ENCODE peak calls at places on chromosomes 3 and 15, in seven cellular contexts. N is neural progenitor cell; S is CD8-positive, alpha-beta T cell; C is cardiac muscle cell; E is pancreas; A is fibroblast of lung; I is A673. M is an unnamed sample. For H3K36me3, the result is how much of the 10 kb centered on the place peaks cover.

GRCh38 chr3:141294848-141295247 is 63.2 kb downstream of the PXYLP1 start:
- DNase-seq in N (no peak), S (no peak), C (no peak), E (no peak), A (peak), I (no peak), M (no peak)

GRCh38 chr3:186108106-186108940 is 566 bp downstream of the ETV5 start:
- DNase-seq in N (peak), S (peak), C (peak), E (peak), A (peak), I (peak), M (peak)

GRCh38 chr15:31396881-31397560 is 70.4 kb downstream of the KLF13 start:
- DNase-seq in N (peak), S (no peak), C (peak), E (peak), A (peak), I (peak), M (peak)

GRCh38 chr3:186946756-186947375 is 16.5 kb downstream of the ST6GAL1 start:
- DNase-seq in N (no peak), S (no peak), C (no peak), E (no peak), A (no peak), I (no peak), M (no peak)

GRCh38 chr3:79018671-79019136 is 749.1 kb downstream of the ROBO1 start:
- DNase-seq in N (peak), S (peak), C (peak), E (peak), A (peak), I (peak), M (peak)

GRCh38 chr3:167761302-167761701 is 25.8 kb downstream of the SERPINI1 start:
- DNase-seq in N (no peak), S (no peak), C (no peak), E (no peak), A (no peak), I (no peak), M (no peak)

GRCh38 chr3:40585381-40586016 is 60.7 kb downstream of the ZNF621 start:
- DNase-seq in N (peak), S (no peak), C (no peak), E (no peak), A (no peak), I (no peak), M (no peak)

GRCh38 chr3:142270407-142270806 is 45.0 kb upstream of the GK5 start:
- DNase-seq in N (no peak), S (peak), C (no peak), E (no peak), A (no peak), I (no peak), M (no peak)

GRCh38 chr3:40120816-40121215 is 188.7 kb upstream of the EIF1B start:
- DNase-seq in N (no peak), S (no peak), C (peak), E (no peak), A (peak), I (no peak), M (peak)

GRCh38 chr3:177051419-177051818 is 145.9 kb downstream of the TBL1XR1 start:
- DNase-seq in N (no peak), S (no peak), C (no peak), E (no peak), A (no peak), I (no peak), M (no peak)

GRCh38 chr3:13574083-13574797 is 25.3 kb downstream of the FBLN2 start:
- DNase-seq in N (no peak), S (no peak), C (peak), E (no peak), A (no peak), I (no peak), M (peak)

GRCh38 chr15:84961707-84962106 is 19.9 kb upstream of the PDE8A start:
- DNase-seq in N (no peak), S (no peak), C (no peak), E (no peak), A (peak), I (no peak), M (no peak)

GRCh38 chr3:169542347-169542751 is 121.2 kb downstream of the MECOM start:
- DNase-seq in N (no peak), S (no peak), C (no peak), E (no peak), A (no peak), I (no peak), M (no peak)

GRCh38 chr15:63699391-63699790 is 102.2 kb downstream of the FBXL22 start:
- DNase-seq in N (no peak), S (no peak), C (no peak), E (no peak), A (no peak), I (no peak), M (no peak)

GRCh38 chr3:140529558-140529957 is 148.3 kb upstream of the TRIM42 start:
- DNase-seq in N (no peak), S (no peak), C (no peak), E (no peak), A (no peak), I (peak), M (no peak)

GRCh38 chr15:96330064-96330449 is 443 bp upstream of the NR2F2 start:
- DNase-seq in N (no peak), S (no peak), C (no peak), E (no peak), A (peak), I (peak), M (no peak)

GRCh38 chr3:26018889-26019288 is 229.0 kb downstream of the OXSM start:
- DNase-seq in N (no peak), S (no peak), C (no peak), E (no peak), A (no peak), I (no peak), M (no peak)

GRCh38 chr3:134487406-134487805 is 1.5 kb downstream of the CEP63 start:
- DNase-seq in N (no peak), S (no peak), C (no peak), E (no peak), A (no peak), I (no peak), M (no peak)

GRCh38 chr3:16884084-16884747 is 539 bp upstream of the PLCL2 start:
- DNase-seq in N (peak), S (peak), C (peak), E (peak), A (peak), I (peak), M (peak)

GRCh38 chr3:119311191-119311925 is 17.2 kb downstream of the ARHGAP31 start:
- DNase-seq in N (no peak), S (no peak), C (no peak), E (no peak), A (peak), I (no peak), M (no peak)

GRCh38 chr3:71849674-71850073 is 64.7 kb upstream of the PROK2 start:
- DNase-seq in N (no peak), S (no peak), C (no peak), E (no peak), A (no peak), I (no peak), M (no peak)

GRCh38 chr3:145219355-145220196 is 941.4 kb downstream of the PLOD2 start:
- DNase-seq in N (no peak), S (no peak), C (no peak), E (no peak), A (no peak), I (peak), M (no peak)

GRCh38 chr3:54251705-54252104 is 129.4 kb downstream of the CACNA2D3 start:
- DNase-seq in N (no peak), S (no peak), C (no peak), E (no peak), A (no peak), I (no peak), M (no peak)

GRCh38 chr15:80503319-80503952 is 99.3 kb downstream of the ARNT2 start:
- DNase-seq in N (no peak), S (no peak), C (no peak), E (no peak), A (no peak), I (no peak), M (no peak)

GRCh38 chr15:44501768-44502366 is 35.1 kb upstream of the EIF3J start:
- DNase-seq in N (peak), S (no peak), C (peak), E (no peak), A (peak), I (peak), M (peak)

GRCh38 chr3:41097896-41098496 is 101.3 kb upstream of the CTNNB1 start:
- DNase-seq in N (no peak), S (no peak), C (no peak), E (no peak), A (no peak), I (no peak), M (no peak)

GRCh38 chr15:40928975-40929729 is at the start of gene DLL4:
- DNase-seq in N (peak), S (no peak), C (peak), E (peak), A (peak), I (peak), M (peak)

GRCh38 chr15:100350434-100351226 is 8.9 kb upstream of the ADAMTS17 start:
- DNase-seq in N (no peak), S (no peak), C (no peak), E (no peak), A (peak), I (peak), M (peak)

GRCh38 chr3:62229908-62230307 is 143.4 kb downstream of the FEZF2 start:
- DNase-seq in N (peak), S (no peak), C (no peak), E (no peak), A (peak), I (peak), M (no peak)

GRCh38 chr3:20401253-20401652 is 215.2 kb upstream of the SGO1 start:
- DNase-seq in N (no peak), S (no peak), C (no peak), E (no peak), A (no peak), I (no peak), M (no peak)

GRCh38 chr15:36960947-36961227 is 139.5 kb downstream of the MEIS2 start:
- DNase-seq in N (no peak), S (no peak), C (no peak), E (no peak), A (no peak), I (no peak), M (no peak)

GRCh38 chr3:46742992-46743391 is 25.3 kb upstream of the PRSS50 start:
- DNase-seq in N (peak), S (no peak), C (peak), E (no peak), A (no peak), I (no peak), M (no peak)

GRCh38 chr3:113668015-113668414 is 28.4 kb downstream of the USF3 start:
- DNase-seq in N (no peak), S (no peak), C (no peak), E (no peak), A (peak), I (peak), M (no peak)

GRCh38 chr3:151171145-151171544 is 31.9 kb downstream of the GPR171 start:
- DNase-seq in N (no peak), S (peak), C (no peak), E (no peak), A (peak), I (no peak), M (no peak)

GRCh38 chr15:57301307-57301706 is 75.0 kb upstream of the CGNL1 start:
- DNase-seq in N (no peak), S (no peak), C (no peak), E (no peak), A (no peak), I (no peak), M (no peak)

GRCh38 chr15:70259030-70259424 is 161.3 kb upstream of the TLE3 start:
- DNase-seq in N (no peak), S (peak), C (peak), E (peak), A (peak), I (peak), M (peak)

GRCh38 chr15:90664650-90665287 is 52.4 kb upstream of the BLM start:
- DNase-seq in N (no peak), S (no peak), C (peak), E (peak), A (peak), I (no peak), M (no peak)

GRCh38 chr15:65925338-65925737 is 56.0 kb downstream of the RAB11A start:
- DNase-seq in N (no peak), S (no peak), C (no peak), E (no peak), A (no peak), I (no peak), M (no peak)

GRCh38 chr3:54047568-54047967 is 74.8 kb upstream of the CACNA2D3 start:
- DNase-seq in N (no peak), S (no peak), C (no peak), E (no peak), A (peak), I (no peak), M (no peak)

GRCh38 chr15:37143351-37143750 is 43.0 kb upstream of the MEIS2 start:
- DNase-seq in N (no peak), S (no peak), C (no peak), E (no peak), A (no peak), I (no peak), M (no peak)

DNA sequence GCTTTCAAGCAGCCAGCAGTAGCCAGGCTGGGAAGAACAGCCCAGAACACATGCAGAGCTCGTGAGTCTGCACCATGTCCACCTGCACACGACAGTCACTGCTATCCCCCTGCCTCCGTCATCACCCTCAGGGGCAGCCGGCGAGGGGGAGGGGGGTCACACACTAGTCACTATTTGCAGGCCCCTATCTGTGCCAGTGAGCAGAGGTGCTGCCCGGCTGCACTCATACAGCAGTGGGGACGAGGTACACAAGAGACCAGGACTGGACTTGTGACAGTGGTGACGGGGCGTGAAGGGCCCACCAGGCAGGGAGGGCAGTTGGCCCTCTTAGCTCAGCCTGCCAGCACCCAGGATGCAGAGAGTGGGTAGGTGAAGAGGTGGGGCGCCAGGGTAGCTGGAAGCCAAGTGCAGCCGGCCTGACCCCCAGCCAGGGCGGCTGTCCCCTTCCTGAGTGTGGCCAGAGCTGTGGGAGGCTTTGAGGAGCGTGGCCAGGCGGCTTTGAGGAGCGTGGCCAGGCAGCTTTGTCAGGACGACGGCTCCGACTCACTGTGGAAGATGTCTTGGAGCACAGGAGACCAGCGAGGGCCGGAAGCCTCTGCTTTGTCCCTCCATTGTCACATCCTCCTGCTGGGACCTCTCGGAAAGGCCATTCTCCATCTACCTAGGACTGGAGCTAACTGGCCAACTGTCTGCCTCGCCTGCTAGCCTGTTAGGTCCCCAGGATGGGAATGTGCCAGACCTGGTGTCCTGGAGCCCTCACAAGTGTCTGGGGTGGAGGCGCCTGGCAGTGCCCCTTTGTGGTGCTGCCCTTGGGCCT is 52.1 kb upstream of the FGD5 start:
- DNase-seq in N (no peak), S (no peak), C (no peak), E (no peak), A (no peak), I (no peak), M (no peak)
- TF ChIP-seq CTCF in N (no peak), S (no peak), C (no peak), E (no peak), A (no peak), I (no peak), M (no peak)

GRCh38 chr3:150054635-150055034 is 83.9 kb upstream of the PFN2 start:
- DNase-seq in N (no peak), S (no peak), C (no peak), E (no peak), A (no peak), I (no peak), M (no peak)

GRCh38 chr3:150049317-150049716 is 78.6 kb upstream of the PFN2 start:
- DNase-seq in N (no peak), S (no peak), C (no peak), E (no peak), A (peak), I (no peak), M (no peak)

GRCh38 chr3:150055332-150055731 is 84.6 kb upstream of the PFN2 start:
- DNase-seq in N (no peak), S (no peak), C (no peak), E (no peak), A (no peak), I (no peak), M (no peak)

GRCh38 chr3:150050510-150050909 is 79.8 kb upstream of the PFN2 start:
- DNase-seq in N (no peak), S (no peak), C (no peak), E (no peak), A (no peak), I (no peak), M (no peak)
- H3K36me3 ChIP-seq in N (under half), S (under half), C (under half), E (under half), A (under half), I (under half), M (under half)

GRCh38 chr3:59308684-59309083 is 258.9 kb upstream of the CFAP20DC start:
- DNase-seq in N (peak), S (no peak), C (peak), E (no peak), A (no peak), I (no peak), M (no peak)
- TF ChIP-seq CTCF in N (peak), S (no peak), C (peak), E (no peak), A (no peak), I (peak), M (no peak)

GRCh38 chr3:187978433-187979011 is 175.4 kb upstream of the LPP start:
- DNase-seq in N (no peak), S (no peak), C (no peak), E (no peak), A (peak), I (no peak), M (no peak)

GRCh38 chr3:187983484-187984124 is 170.4 kb upstream of the LPP start:
- DNase-seq in N (no peak), S (no peak), C (peak), E (no peak), A (no peak), I (no peak), M (no peak)

GRCh38 chr3:187979543-187979942 is 174.4 kb upstream of the LPP start:
- DNase-seq in N (no peak), S (peak), C (no peak), E (no peak), A (no peak), I (no peak), M (no peak)

GRCh38 chr3:187985636-187986035 is 168.3 kb upstream of the LPP start:
- DNase-seq in N (no peak), S (no peak), C (no peak), E (no peak), A (peak), I (no peak), M (no peak)

DNA sequence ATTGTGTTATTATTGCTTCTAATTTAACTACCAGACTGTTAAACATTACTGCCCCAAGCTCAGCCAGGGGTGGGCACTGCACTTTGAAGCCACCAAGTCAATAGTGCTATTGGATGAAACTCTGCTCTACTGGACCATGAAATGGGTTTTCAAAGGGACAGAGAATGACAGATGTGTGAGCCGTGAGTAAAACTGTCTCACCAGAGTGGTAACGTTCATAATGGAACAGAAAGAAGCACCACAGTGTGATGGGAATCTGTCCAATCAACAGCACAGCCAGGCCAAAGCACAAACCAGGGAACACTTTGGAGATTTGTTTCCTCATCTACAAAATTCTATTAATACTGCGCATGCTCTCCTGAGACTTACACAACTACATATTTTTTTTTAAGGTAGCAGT is 171.8 kb upstream of the LPP start:
- DNase-seq in N (no peak), S (no peak), C (no peak), E (no peak), A (no peak), I (no peak), M (no peak)
- H3K36me3 ChIP-seq in N (under half), S (under half), C (under half), E (under half), A (under half), I (under half), M (under half)

GRCh38 chr3:195836736-195837135 is 25.0 kb upstream of the MUC4 start:
- DNase-seq in N (peak), S (no peak), C (no peak), E (no peak), A (no peak), I (no peak), M (no peak)
- TF ChIP-seq CTCF in N (no peak), S (no peak), C (no peak), E (no peak), A (no peak), I (no peak), M (no peak)

GRCh38 chr3:69330891-69331400 is 54.9 kb downstream of the FRMD4B start:
- DNase-seq in N (no peak), S (no peak), C (peak), E (no peak), A (no peak), I (no peak), M (no peak)

GRCh38 chr3:69329897-69330296 is 56.0 kb downstream of the FRMD4B start:
- DNase-seq in N (no peak), S (no peak), C (no peak), E (no peak), A (peak), I (no peak), M (no peak)

GRCh38 chr3:69328903-69329302 is 57.0 kb downstream of the FRMD4B start:
- DNase-seq in N (no peak), S (no peak), C (no peak), E (no peak), A (no peak), I (no peak), M (no peak)

GRCh38 chr3:69326821-69327433 is 59.0 kb downstream of the FRMD4B start:
- DNase-seq in N (no peak), S (peak), C (no peak), E (no peak), A (no peak), I (no peak), M (no peak)

DNA sequence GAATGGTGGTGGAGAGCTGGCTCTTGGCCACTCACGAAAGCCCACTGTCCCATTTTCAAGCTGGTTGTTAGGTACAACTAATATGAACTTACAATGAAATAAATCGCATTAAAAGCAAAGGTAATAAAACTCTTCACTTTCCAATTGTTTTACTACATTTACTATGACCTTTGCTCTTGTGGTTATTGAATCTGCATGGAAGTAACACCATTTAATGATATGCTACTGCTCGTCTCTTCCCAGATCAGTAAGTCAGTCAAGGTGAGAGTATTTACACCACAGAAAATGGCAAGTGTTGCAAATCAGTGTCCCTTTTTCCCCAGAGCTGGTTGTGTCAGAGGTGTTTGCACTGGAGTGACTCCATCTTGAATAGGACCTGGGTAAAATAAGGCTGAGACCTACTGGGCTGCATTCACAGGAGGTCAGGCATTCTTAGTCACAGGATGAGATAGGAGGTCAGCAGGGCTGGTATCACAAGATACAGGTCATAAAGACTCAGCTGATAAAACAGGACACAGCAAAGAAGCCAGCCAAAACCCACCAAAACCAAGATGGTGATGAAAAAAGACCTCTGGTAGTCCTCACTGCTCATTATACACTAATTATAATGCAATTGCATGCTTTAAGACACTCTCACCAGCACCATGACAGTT is 57.7 kb downstream of the FRMD4B start:
- DNase-seq in N (no peak), S (no peak), C (no peak), E (no peak), A (no peak), I (no peak), M (no peak)
- H3K36me3 ChIP-seq in N (under half), S (under half), C (under half), E (under half), A (under half), I (under half), M (under half)

M was measured in hepatocyte.